ENCODE peak calls at places on chromosomes 12 and 14, in four cellular contexts. N, U, B and O are unnamed samples.
A peak's percentile ranks its signal among the peaks of the same experiment; 100 is the strongest.

GRCh38 chr14:75542585-75543091 is 20.4 kb downstream of the BATF start:
- DNase-seq in N (no peak), U (no peak), B (peak; percentile 74), O (peak; percentile 4)

GRCh38 chr12:47767197-47767724 is 5.8 kb upstream of the SLC48A1 start:
- DNase-seq in N (no peak), U (peak; percentile 72), B (peak; percentile 79), O (no peak)

GRCh38 chr14:55103005-55103640 is 25.9 kb upstream of the LGALS3 start:
- DNase-seq in N (peak; percentile 67), U (no peak), B (peak; percentile 81), O (peak; percentile 70)

GRCh38 chr14:22926316-22926715 is 2.9 kb downstream of the PRMT5 start:
- DNase-seq in N (no peak), U (no peak), B (no peak), O (no peak)

GRCh38 chr14:100603341-100604125 is 16.3 kb upstream of the BEGAIN start:
- DNase-seq in N (no peak), U (no peak), B (no peak), O (no peak)

GRCh38 chr12:49703647-49704137 is 3.5 kb downstream of the FMNL3 start:
- DNase-seq in N (no peak), U (no peak), B (no peak), O (no peak)

GRCh38 chr14:56189306-56189705 is 71.1 kb downstream of the PELI2 start:
- DNase-seq in N (no peak), U (no peak), B (no peak), O (peak; percentile 27)

GRCh38 chr14:79656496-79656895 is 554.8 kb downstream of the DIO2 start:
- DNase-seq in N (no peak), U (no peak), B (no peak), O (no peak)

GRCh38 chr12:119681139-119681538 is 13.2 kb downstream of the PRKAB1 start:
- DNase-seq in N (no peak), U (no peak), B (no peak), O (no peak)

GRCh38 chr12:83172441-83172840 is 485.7 kb downstream of the TMTC2 start:
- DNase-seq in N (no peak), U (no peak), B (no peak), O (no peak)

GRCh38 chr14:100004392-100004791 is 60.8 kb upstream of the EVL start:
- DNase-seq in N (no peak), U (no peak), B (no peak), O (no peak)

GRCh38 chr12:28104893-28105864 is 85.1 kb upstream of the CCDC91 start:
- DNase-seq in N (no peak), U (no peak), B (no peak), O (no peak)

GRCh38 chr12:22821985-22822384 is 197.0 kb downstream of the ETNK1 start:
- DNase-seq in N (no peak), U (no peak), B (no peak), O (no peak)

GRCh38 chr14:104804481-104805325 is 3.8 kb downstream of the ZBTB42 start:
- DNase-seq in N (no peak), U (no peak), B (no peak), O (no peak)

GRCh38 chr14:103696466-103697071 is 18.7 kb downstream of the XRCC3 start:
- DNase-seq in N (no peak), U (peak; percentile 39), B (peak; percentile 45), O (peak; percentile 23)

GRCh38 chr12:116319851-116320621 is 42.5 kb upstream of the MED13L start:
- DNase-seq in N (peak; percentile 84), U (no peak), B (no peak), O (peak; percentile 94)

GRCh38 chr12:118840399-118840798 is 140.9 kb upstream of the SRRM4 start:
- DNase-seq in N (no peak), U (no peak), B (no peak), O (no peak)

GRCh38 chr14:21768116-21768874 is 94.7 kb upstream of the OR4E1 start:
- DNase-seq in N (no peak), U (no peak), B (peak; percentile 4), O (no peak)

GRCh38 chr12:51371295-51371953 is 19.8 kb downstream of the GALNT6 start:
- DNase-seq in N (peak; percentile 81), U (peak; percentile 22), B (peak; percentile 72), O (peak; percentile 88)

GRCh38 chr14:95065411-95065810 is 91.9 kb downstream of the DICER1 start:
- DNase-seq in N (no peak), U (no peak), B (no peak), O (no peak)

GRCh38 chr12:110533607-110534006 is 31.5 kb downstream of the RAD9B start:
- DNase-seq in N (no peak), U (no peak), B (no peak), O (no peak)

GRCh38 chr12:79665488-79665887 is 25.3 kb downstream of the PAWR start:
- DNase-seq in N (no peak), U (no peak), B (no peak), O (no peak)

GRCh38 chr14:51386983-51387730 is 147.1 kb downstream of the TMX1 start:
- DNase-seq in N (no peak), U (no peak), B (no peak), O (no peak)

GRCh38 chr14:92926180-92926845 is 3.4 kb downstream of the CHGA start:
- DNase-seq in N (no peak), U (no peak), B (no peak), O (no peak)

GRCh38 chr14:49999216-49999761 is 106.4 kb downstream of the ARF6 start:
- DNase-seq in N (peak; percentile 89), U (no peak), B (peak; percentile 49), O (no peak)

GRCh38 chr14:100955201-100955600 is 51.7 kb upstream of the RTL1 start:
- DNase-seq in N (no peak), U (no peak), B (no peak), O (no peak)

GRCh38 chr14:68880581-68881105 is 87.8 kb upstream of the ZFP36L1 start:
- DNase-seq in N (no peak), U (no peak), B (no peak), O (no peak)

GRCh38 chr12:128573907-128574306 is 249.9 kb downstream of the SLC15A4 start:
- DNase-seq in N (no peak), U (peak; percentile 56), B (no peak), O (no peak)

GRCh38 chr12:116415408-116416108 is 138.1 kb upstream of the MED13L start:
- DNase-seq in N (no peak), U (no peak), B (no peak), O (no peak)

GRCh38 chr12:122028601-122029560 is 7.2 kb downstream of the BCL7A start:
- DNase-seq in N (no peak), U (peak; percentile 40), B (no peak), O (no peak)

GRCh38 chr14:73943083-73943482 is 6.8 kb downstream of the FAM161B start:
- DNase-seq in N (no peak), U (no peak), B (no peak), O (peak; percentile 11)

GRCh38 chr12:114302117-114302516 is 103.8 kb downstream of the TBX5 start:
- DNase-seq in N (no peak), U (no peak), B (no peak), O (no peak)

GRCh38 chr12:130880411-130880885 is 8.6 kb downstream of the RAN start:
- DNase-seq in N (no peak), U (no peak), B (no peak), O (no peak)

GRCh38 chr12:132179431-132180362 is 35.4 kb downstream of the NOC4L start:
- DNase-seq in N (no peak), U (no peak), B (no peak), O (no peak)

GRCh38 chr12:15962760-15963159 is 51.6 kb downstream of the DERA start:
- DNase-seq in N (no peak), U (no peak), B (no peak), O (no peak)

GRCh38 chr12:8692573-8692972 is 5.2 kb upstream of the RIMKLB start:
- DNase-seq in N (no peak), U (peak; percentile 88), B (no peak), O (no peak)

GRCh38 chr14:80434574-80435321 is 223.4 kb upstream of the DIO2 start:
- DNase-seq in N (no peak), U (no peak), B (no peak), O (no peak)

GRCh38 chr12:21476949-21477348 is 24.5 kb downstream of the RECQL start:
- DNase-seq in N (no peak), U (no peak), B (no peak), O (no peak)